ENCODE peak calls at places on chromosomes 16 and 17, in five cellular contexts. T, E, G, N and W are unnamed samples.

GRCh38 chr17:81601525-81602120 is 35.3 kb downstream of the NPLOC4 start:
- DNase-seq in T (no peak), E (peak), G (peak), N (peak), W (no peak)

GRCh38 chr17:50107790-50108414 is 12.8 kb downstream of the PDK2 start:
- DNase-seq in T (no peak), E (peak), G (no peak), N (peak), W (no peak)

GRCh38 chr16:10525214-10525825 is 55.1 kb downstream of the EMP2 start:
- DNase-seq in T (no peak), E (no peak), G (no peak), N (no peak), W (no peak)

GRCh38 chr17:47621293-47622178 is 28.2 kb upstream of the KPNB1 start:
- DNase-seq in T (peak), E (peak), G (no peak), N (peak), W (no peak)

GRCh38 chr17:32596666-32597065 is 109.9 kb downstream of the CDK5R1 start:
- DNase-seq in T (no peak), E (peak), G (no peak), N (no peak), W (no peak)

GRCh38 chr16:25317732-25318316 is 60.2 kb upstream of the ZKSCAN2 start:
- DNase-seq in T (no peak), E (no peak), G (no peak), N (no peak), W (no peak)

GRCh38 chr16:53078765-53079484 is 24.1 kb downstream of the CHD9 start:
- DNase-seq in T (no peak), E (no peak), G (no peak), N (no peak), W (no peak)

GRCh38 chr16:86500708-86501510 is 9.4 kb upstream of the FOXF1 start:
- DNase-seq in T (no peak), E (no peak), G (no peak), N (no peak), W (no peak)

GRCh38 chr17:80423536-80424225 is 8.7 kb downstream of the ENDOV start:
- DNase-seq in T (no peak), E (no peak), G (no peak), N (no peak), W (no peak)

GRCh38 chr16:29819506-29819905 is 756 bp upstream of the MVP start:
- DNase-seq in T (no peak), E (no peak), G (no peak), N (no peak), W (no peak)

GRCh38 chr16:12587646-12588277 is 215.9 kb downstream of the CPPED1 start:
- DNase-seq in T (no peak), E (no peak), G (no peak), N (no peak), W (no peak)

GRCh38 chr17:75367312-75367711 is 38.2 kb downstream of the GRB2 start:
- DNase-seq in T (no peak), E (peak), G (no peak), N (peak), W (no peak)

GRCh38 chr16:75810998-75811634 is 84.8 kb upstream of the CPHXL start:
- DNase-seq in T (no peak), E (no peak), G (no peak), N (no peak), W (no peak)

GRCh38 chr16:47538472-47538871 is 77.3 kb downstream of the PHKB start:
- DNase-seq in T (no peak), E (no peak), G (no peak), N (no peak), W (no peak)

GRCh38 chr17:69478916-69479315 is 64.4 kb downstream of the MAP2K6 start:
- DNase-seq in T (no peak), E (no peak), G (no peak), N (peak), W (no peak)

GRCh38 chr16:68519225-68519745 is 19.8 kb upstream of the ZFP90 start:
- DNase-seq in T (no peak), E (no peak), G (no peak), N (no peak), W (no peak)

GRCh38 chr16:10608687-10609409 is 28.4 kb upstream of the EMP2 start:
- DNase-seq in T (no peak), E (peak), G (no peak), N (no peak), W (no peak)

GRCh38 chr16:14309001-14309886 is 238.1 kb downstream of the MRTFB start:
- DNase-seq in T (no peak), E (peak), G (no peak), N (peak), W (no peak)

GRCh38 chr17:79818026-79818758 is 21.0 kb downstream of the CBX4 start:
- DNase-seq in T (no peak), E (no peak), G (no peak), N (no peak), W (no peak)

GRCh38 chr16:84015399-84015798 is 27.2 kb downstream of the SLC38A8 start:
- DNase-seq in T (no peak), E (no peak), G (no peak), N (no peak), W (no peak)